ENCODE peak calls at places on chromosomes 2 and 18, in four cellular contexts. M is prostate gland, Z is body of pancreas, E is AG09309. I is an unnamed sample.

GRCh38 chr18:22560797-22561196 is 143.1 kb upstream of the CTAGE1 start:
- DNase-seq in E (no peak), Z (no peak), M (no peak), I (no peak)

GRCh38 chr2:7026740-7027139 is 109.5 kb downstream of the RNF144A start:
- DNase-seq in Z (no peak), E (no peak), M (no peak), I (no peak)

GRCh38 chr2:201965550-201965949 is 68.1 kb upstream of the FZD7 start:
- DNase-seq in Z (no peak), M (no peak), E (no peak), I (no peak)

GRCh38 chr2:226683196-226683595 is 116.4 kb downstream of the IRS1 start:
- DNase-seq in Z (no peak), M (no peak), E (no peak), I (no peak)

GRCh38 chr2:215432759-215433594 is 2.9 kb downstream of the FN1 start:
- DNase-seq in E (no peak), Z (no peak), M (no peak), I (no peak)

GRCh38 chr18:8685141-8685913 is 20.0 kb upstream of the MTCL1 start:
- DNase-seq in Z (no peak), E (no peak), M (peak; percentile 76), I (no peak)

GRCh38 chr18:49768051-49768391 is 45.3 kb downstream of the ACAA2 start:
- DNase-seq in Z (peak; percentile 60), E (peak; percentile 18), M (peak; percentile 71), I (peak; percentile 11)

GRCh38 chr2:216107760-216108159 is 1.4 kb upstream of the XRCC5 start:
- DNase-seq in E (no peak), M (no peak), Z (no peak), I (no peak)

GRCh38 chr2:212970132-212970531 is 181.3 kb downstream of the IKZF2 start:
- DNase-seq in Z (no peak), E (no peak), M (no peak), I (no peak)

GRCh38 chr2:204948822-204949221 is 403.5 kb downstream of the PARD3B start:
- DNase-seq in Z (no peak), M (no peak), E (no peak), I (no peak)

GRCh38 chr2:137838255-137839092 is 125.8 kb upstream of the HNMT start:
- DNase-seq in M (no peak), Z (peak; percentile 8), E (peak; percentile 7), I (peak; percentile 10)

GRCh38 chr2:77105008-77105407 is 417.2 kb downstream of the LRRTM4 start:
- DNase-seq in Z (no peak), E (no peak), M (no peak), I (no peak)

GRCh38 chr18:62554083-62554815 is 31.4 kb downstream of the ZCCHC2 start:
- DNase-seq in E (no peak), Z (no peak), M (no peak), I (no peak)

GRCh38 chr18:3845176-3845575 is 395.2 kb downstream of the TGIF1 start:
- DNase-seq in M (no peak), Z (no peak), E (no peak), I (no peak)

GRCh38 chr2:100067796-100068195 is 74.6 kb downstream of the AFF3 start:
- DNase-seq in M (peak; percentile 72), E (no peak), Z (peak; percentile 71), I (no peak)

GRCh38 chr2:202408546-202409140 is 32.5 kb downstream of the BMPR2 start:
- DNase-seq in E (no peak), Z (no peak), M (no peak), I (no peak)

GRCh38 chr2:218970916-218971315 is 11.4 kb downstream of the CDK5R2 start:
- DNase-seq in Z (no peak), M (no peak), E (no peak), I (no peak)

GRCh38 chr18:76922107-76922506 is 99.8 kb downstream of the ZNF236 start:
- DNase-seq in M (peak; percentile 57), E (no peak), Z (peak; percentile 44), I (no peak)

GRCh38 chr2:134259571-134259970 is 5.7 kb downstream of the MGAT5 start:
- DNase-seq in Z (no peak), E (no peak), M (no peak), I (no peak)

GRCh38 chr2:45968946-45969584 is 317.6 kb downstream of the PRKCE start:
- DNase-seq in M (no peak), Z (peak; percentile 20), E (no peak), I (no peak)

GRCh38 chr2:102473020-102473419 is at the start of gene SLC9A4:
- DNase-seq in M (peak; percentile 44), Z (peak; percentile 57), E (no peak), I (no peak)

GRCh38 chr18:72542993-72543361 is 1.2 kb downstream of the CBLN2 start:
- DNase-seq in M (no peak), Z (no peak), E (no peak), I (no peak)

GRCh38 chr2:146124741-146125140 is 1604.8 kb upstream of the ZEB2 start:
- DNase-seq in Z (no peak), M (no peak), E (peak; percentile 16), I (no peak)

GRCh38 chr2:195269220-195269619 is 387.8 kb upstream of the SLC39A10 start:
- DNase-seq in E (no peak), M (no peak), Z (no peak), I (no peak)

GRCh38 chr18:10062292-10062940 is 148.6 kb downstream of the VAPA start:
- DNase-seq in M (no peak), E (no peak), Z (no peak), I (no peak)

GRCh38 chr2:120735750-120736170 is at the start of gene GLI2:
- DNase-seq in E (peak; percentile 57), Z (peak; percentile 66), M (peak; percentile 77), I (peak; percentile 70)

GRCh38 chr2:240358821-240359342 is 76.6 kb upstream of the GPC1 start:
- DNase-seq in Z (no peak), E (no peak), M (no peak), I (no peak)

GRCh38 chr2:172976816-172977215 is 98.8 kb upstream of the MAP3K20 start:
- DNase-seq in M (no peak), Z (no peak), E (no peak), I (no peak)

GRCh38 chr2:207489251-207489650 is 40.5 kb upstream of the CREB1 start:
- DNase-seq in E (no peak), M (no peak), Z (no peak), I (no peak)

GRCh38 chr2:59237311-59237710 is 996.2 kb upstream of the FANCL start:
- DNase-seq in Z (no peak), M (no peak), E (no peak), I (no peak)

GRCh38 chr2:134420256-134420655 is 166.4 kb downstream of the MGAT5 start:
- DNase-seq in M (no peak), Z (no peak), E (no peak), I (no peak)

GRCh38 chr2:13106302-13106701 is 389.6 kb downstream of the TRIB2 start:
- DNase-seq in M (no peak), E (no peak), Z (no peak), I (no peak)

GRCh38 chr2:174931724-174932123 is 73.5 kb downstream of the CHN1 start:
- DNase-seq in Z (no peak), M (no peak), E (no peak), I (no peak)

GRCh38 chr2:237451582-237452469 is 35.2 kb upstream of the MLPH start:
- DNase-seq in Z (no peak), M (no peak), E (no peak), I (no peak)
- TF ChIP-seq CTCF in Z (no peak), M (no peak), E (peak; percentile 9), I (peak; percentile 55)

GRCh38 chr2:234406085-234406484 is 90.8 kb downstream of the ARL4C start:
- DNase-seq in M (no peak), Z (no peak), E (no peak), I (no peak)
- TF ChIP-seq CTCF in M (no peak), Z (no peak), E (no peak), I (no peak)

DNA sequence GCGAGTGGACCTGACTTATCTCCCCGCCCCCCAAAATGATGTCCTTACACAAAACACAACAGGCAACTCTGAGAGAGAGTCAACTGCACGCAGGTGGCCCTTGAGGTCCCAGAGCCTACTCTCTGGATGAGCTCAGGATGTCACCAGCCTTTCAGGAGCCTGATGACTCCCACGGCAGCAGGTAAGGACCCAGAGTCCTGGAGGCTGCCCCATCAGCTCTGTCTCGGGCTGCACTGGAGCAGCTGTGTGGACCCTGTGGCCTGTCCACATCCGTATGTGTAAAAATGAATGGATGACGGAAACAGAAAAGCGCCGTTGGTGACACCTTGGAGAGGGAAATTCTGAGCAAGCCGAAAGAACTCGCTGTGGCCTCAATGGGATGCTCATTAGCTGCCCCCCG is 130.9 kb downstream of the HDAC4 start:
- DNase-seq in M (no peak), E (no peak), Z (peak; percentile 1), I (no peak)
- TF ChIP-seq CTCF in M (no peak), E (no peak), Z (no peak), I (no peak)

GRCh38 chr18:25310045-25310444 is 41.9 kb downstream of the ZNF521 start:
- DNase-seq in Z (no peak), M (no peak), E (no peak), I (no peak)
- TF ChIP-seq CTCF in Z (no peak), M (no peak), E (no peak), I (no peak)

GRCh38 chr18:29436459-29436858 is 1259.5 kb upstream of the CDH2 start:
- DNase-seq in M (no peak), Z (no peak), E (no peak), I (no peak)

GRCh38 chr18:29434650-29435049 is 1257.7 kb upstream of the CDH2 start:
- DNase-seq in M (no peak), Z (no peak), E (no peak), I (no peak)

GRCh38 chr18:29439398-29439797 is 1262.5 kb upstream of the CDH2 start:
- DNase-seq in E (no peak), M (no peak), Z (no peak), I (no peak)
- TF ChIP-seq CTCF in E (peak; percentile 18), M (no peak), Z (no peak), I (peak; percentile 5)

DNA sequence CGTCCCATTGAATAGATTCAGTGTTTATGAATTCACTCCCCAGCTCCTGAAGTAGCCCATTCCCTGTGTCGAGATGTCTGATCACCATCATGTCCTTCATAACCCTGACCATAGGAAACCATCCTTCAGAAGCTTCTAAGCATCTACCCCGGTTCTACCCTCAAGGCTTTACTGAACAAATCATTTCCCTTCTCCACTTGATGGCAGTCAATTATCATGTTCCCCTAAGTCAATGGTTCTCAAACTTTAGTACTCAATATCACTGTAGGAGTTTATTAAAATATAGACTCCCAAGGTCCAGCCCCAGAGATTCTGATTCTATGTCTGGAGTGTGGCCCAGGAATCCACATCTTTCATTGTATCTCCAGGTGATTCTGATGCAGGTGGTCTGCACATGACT is 228.4 kb upstream of the SP5 start:
- DNase-seq in M (no peak), Z (no peak), E (no peak), I (no peak)
- TF ChIP-seq CTCF in M (no peak), Z (no peak), E (no peak), I (no peak)

GRCh38 chr2:20091305-20091991 is 40.0 kb upstream of the LAPTM4A start:
- DNase-seq in E (peak; percentile 86), Z (peak; percentile 31), M (no peak), I (peak; percentile 83)
- TF ChIP-seq CTCF in E (no peak), Z (no peak), M (no peak), I (no peak)

GRCh38 chr2:62284980-62285379 is 89.1 kb downstream of the B3GNT2 start:
- DNase-seq in E (no peak), M (no peak), Z (no peak), I (no peak)
- TF ChIP-seq CTCF in E (no peak), M (no peak), Z (no peak), I (no peak)

I was measured in AG09319.